ENCODE peak calls at places on chromosomes 13 and 19, in six cellular contexts. C, Q, K, I, P and F are unnamed samples.

GRCh38 chr13:21964686-21965085 is 293.8 kb downstream of the FGF9 start:
- DNase-seq in C (no peak), I (no peak), Q (no peak), P (no peak), K (no peak), F (no peak)

GRCh38 chr13:66040506-66040905 is 1189.6 kb downstream of the PCDH9 start:
- DNase-seq in Q (no peak), I (no peak), K (no peak), C (no peak), P (no peak), F (no peak)

GRCh38 chr13:103297083-103297482 is 230.9 kb upstream of the SLC10A2 start:
- DNase-seq in P (no peak), Q (no peak), K (no peak), C (no peak), I (no peak), F (no peak)

GRCh38 chr19:22606954-22607652 is 27.0 kb upstream of the ZNF492 start:
- DNase-seq in Q (no peak), I (no peak), P (no peak), C (no peak), K (no peak), F (no peak)

GRCh38 chr19:35349614-35350521 is 2.2 kb downstream of the FFAR1 start:
- DNase-seq in K (no peak), C (no peak), P (no peak), I (no peak), Q (no peak), F (no peak)

GRCh38 chr19:18607222-18608101 is 863 bp upstream of the CRLF1 start:
- DNase-seq in I (no peak), Q (no peak), C (no peak), K (no peak), P (no peak), F (no peak)

GRCh38 chr19:1199531-1199930 is 6.0 kb upstream of the STK11 start:
- DNase-seq in P (no peak), C (no peak), Q (no peak), I (no peak), K (no peak), F (no peak)

GRCh38 chr19:18091217-18091608 is 4.5 kb upstream of the IL12RB1 start:
- DNase-seq in P (no peak), K (no peak), C (peak; percentile 13), Q (no peak), I (peak; percentile 63), F (no peak)

GRCh38 chr19:6233827-6234511 is 45.8 kb downstream of the MLLT1 start:
- DNase-seq in I (no peak), Q (no peak), P (no peak), K (no peak), C (no peak), F (peak; percentile 24)

GRCh38 chr13:34064456-34065205 is 246.7 kb downstream of the RFC3 start:
- DNase-seq in I (no peak), P (no peak), K (no peak), Q (no peak), C (no peak), F (peak; percentile 31)

GRCh38 chr13:24253520-24254150 is 55.7 kb upstream of the C1QTNF9 start:
- DNase-seq in Q (no peak), P (no peak), I (no peak), C (no peak), K (no peak), F (no peak)